ENCODE peak calls at places on chromosomes 13 and 19, in six cellular contexts. K is GM23338, I is HCT116, P is A549, Y is HL-60, N is HepG2. W is an unnamed sample.

GRCh38 chr19:16627194-16627927 is 643 bp downstream of the MED26 start:
- DNase-seq in K (no peak), I (no peak), P (peak), Y (no peak), N (peak), W (no peak)

GRCh38 chr13:67226686-67227085 is 3.5 kb downstream of the PCDH9 start:
- DNase-seq in K (no peak), I (no peak), P (no peak), Y (no peak), N (no peak), W (no peak)

GRCh38 chr13:30151398-30151797 is 156.0 kb downstream of the KATNAL1 start:
- DNase-seq in K (no peak), I (no peak), P (no peak), Y (no peak), N (no peak), W (no peak)

GRCh38 chr13:20547479-20547908 is 19.5 kb upstream of the IFT88 start:
- DNase-seq in K (no peak), I (no peak), P (no peak), Y (no peak), N (peak), W (no peak)

GRCh38 chr19:3500429-3501101 is at the start of gene DOHH:
- DNase-seq in K (peak), I (peak), P (peak), Y (peak), N (peak), W (peak)

GRCh38 chr19:34254552-34255432 is at the start of gene GARRE1:
- DNase-seq in K (peak), I (no peak), P (peak), Y (peak), N (no peak), W (no peak)

GRCh38 chr19:40284501-40285352 is at the start of gene AKT2:
- DNase-seq in K (peak), I (no peak), P (peak), Y (no peak), N (no peak), W (no peak)

GRCh38 chr13:92514420-92515125 is 712.0 kb upstream of the GPC6 start:
- DNase-seq in K (no peak), I (no peak), P (no peak), Y (no peak), N (no peak), W (no peak)

GRCh38 chr13:109494955-109495354 is 291.4 kb downstream of the IRS2 start:
- DNase-seq in K (no peak), I (no peak), P (no peak), Y (no peak), N (no peak), W (no peak)

GRCh38 chr13:27619711-27620376 is 485 bp downstream of the LNX2 start:
- DNase-seq in K (peak), I (no peak), P (peak), Y (no peak), N (peak), W (no peak)

GRCh38 chr13:34164585-34164984 is 346.6 kb downstream of the RFC3 start:
- DNase-seq in K (peak), I (no peak), P (no peak), Y (no peak), N (no peak), W (no peak)

GRCh38 chr19:2164020-2164988 is 571 bp downstream of the DOT1L start:
- DNase-seq in K (peak), I (no peak), P (no peak), Y (peak), N (no peak), W (no peak)

GRCh38 chr13:66546534-66547379 is 683.4 kb downstream of the PCDH9 start:
- DNase-seq in K (no peak), I (no peak), P (no peak), Y (no peak), N (no peak), W (no peak)

GRCh38 chr13:33537691-33538090 is 252.1 kb upstream of the STARD13 start:
- DNase-seq in K (no peak), I (no peak), P (no peak), Y (no peak), N (no peak), W (no peak)

GRCh38 chr19:2282062-2282861 is at the start of gene PEAK3:
- DNase-seq in K (peak), I (no peak), P (no peak), Y (no peak), N (no peak), W (no peak)

GRCh38 chr13:33031277-33031676 is 15.1 kb downstream of the KL start:
- DNase-seq in K (no peak), I (no peak), P (no peak), Y (no peak), N (no peak), W (no peak)

GRCh38 chr19:5978606-5979552 is 939 bp upstream of the RANBP3 start:
- DNase-seq in K (no peak), I (no peak), P (no peak), Y (no peak), N (no peak), W (no peak)

GRCh38 chr13:20400774-20401173 is 124.9 kb downstream of the CRYL1 start:
- DNase-seq in K (no peak), I (no peak), P (no peak), Y (no peak), N (no peak), W (no peak)

GRCh38 chr13:48579167-48579918 is 46.5 kb upstream of the RCBTB2 start:
- DNase-seq in K (no peak), I (no peak), P (no peak), Y (peak), N (no peak), W (no peak)

GRCh38 chr19:45404557-45405434 is at the start of gene PPP1R13L:
- DNase-seq in K (peak), I (peak), P (peak), Y (no peak), N (peak), W (peak)

GRCh38 chr19:40687525-40688016 is 2.9 kb downstream of the NUMBL start:
- DNase-seq in K (no peak), I (no peak), P (no peak), Y (no peak), N (no peak), W (no peak)

GRCh38 chr19:47093254-47093653 is 20.3 kb downstream of the ZC3H4 start:
- DNase-seq in K (no peak), I (no peak), P (no peak), Y (no peak), N (no peak), W (no peak)

GRCh38 chr19:17590780-17591688 is 35.6 kb downstream of the COLGALT1 start:
- DNase-seq in K (no peak), I (no peak), P (no peak), Y (no peak), N (no peak), W (no peak)

GRCh38 chr13:41700790-41701310 is 243.5 kb downstream of the RGCC start:
- DNase-seq in K (no peak), I (no peak), P (no peak), Y (no peak), N (no peak), W (no peak)

GRCh38 chr19:45187421-45188100 is 9.0 kb downstream of the BLOC1S3 start:
- DNase-seq in K (peak), I (no peak), P (peak), Y (no peak), N (peak), W (no peak)

GRCh38 chr19:17743874-17744273 is 7.4 kb upstream of the FCHO1 start:
- DNase-seq in K (no peak), I (no peak), P (no peak), Y (no peak), N (no peak), W (no peak)

GRCh38 chr19:3440082-3440481 is 40.2 kb downstream of the SMIM24 start:
- DNase-seq in K (peak), I (no peak), P (peak), Y (no peak), N (peak), W (no peak)

DNA sequence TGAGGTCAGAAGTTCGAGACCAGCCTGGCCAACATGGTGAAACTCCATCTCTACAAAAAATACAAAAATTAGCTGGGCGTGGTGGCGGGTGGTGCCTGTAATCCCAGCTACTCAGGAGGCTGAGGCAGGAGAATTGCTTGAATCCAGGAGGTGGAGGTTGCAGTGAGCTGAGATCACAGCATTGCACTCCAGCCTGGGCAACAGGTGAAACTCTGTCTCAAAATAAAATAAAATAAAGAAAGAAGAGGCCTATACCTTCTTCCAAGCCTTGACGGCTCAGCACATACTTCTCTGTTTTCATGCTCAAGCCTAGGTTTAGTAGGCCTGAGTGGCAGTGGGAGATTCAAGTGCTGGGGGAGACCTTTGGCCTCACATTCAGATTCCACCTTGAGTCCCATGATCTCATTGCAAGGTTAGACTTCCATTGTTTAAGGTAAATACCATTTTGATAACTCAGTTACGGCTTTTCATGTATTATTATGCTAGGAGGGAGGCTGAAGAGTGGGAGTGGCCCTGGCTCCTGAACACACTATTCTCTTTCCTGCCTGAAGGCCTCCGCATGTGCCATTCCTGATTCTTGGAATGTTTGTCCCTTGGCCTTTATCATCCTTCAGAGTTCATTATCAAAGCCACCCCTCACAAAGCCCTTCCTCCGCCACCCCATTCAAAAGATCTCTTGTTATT is 1.6 kb upstream of the SPINT2 start:
- DNase-seq in K (peak), I (no peak), P (no peak), Y (no peak), N (no peak), W (no peak)
- TF ChIP-seq REST in K (no peak), I (no peak), P (no peak), Y (no peak), N (no peak), W (no peak)

GRCh38 chr13:110539894-110540293 is 21.6 kb downstream of the RAB20 start:
- DNase-seq in K (no peak), I (no peak), P (no peak), Y (no peak), N (no peak), W (no peak)
- TF ChIP-seq REST in K (no peak), I (no peak), P (no peak), Y (no peak), N (no peak), W (no peak)

DNA sequence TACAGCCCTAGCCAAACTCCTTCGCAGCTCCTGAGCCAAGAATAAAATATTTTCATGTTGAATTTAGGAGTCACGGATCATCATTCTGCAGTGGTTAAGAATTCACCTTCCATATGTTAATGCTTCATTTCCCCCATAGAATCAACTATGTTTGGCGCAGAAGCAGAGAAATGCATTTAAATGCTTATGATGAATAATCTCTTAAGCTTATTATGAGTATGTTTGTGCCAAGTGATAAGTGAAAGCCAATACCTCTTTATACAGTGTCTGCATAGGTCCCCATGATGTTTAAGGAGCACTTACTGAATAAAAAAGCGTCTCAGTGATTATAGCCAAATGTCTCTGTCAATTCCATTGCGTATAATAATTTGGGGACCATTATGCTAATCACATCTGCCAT is 32.7 kb upstream of the POMP start:
- DNase-seq in K (no peak), I (no peak), P (no peak), Y (no peak), N (no peak), W (no peak)
- TF ChIP-seq REST in K (no peak), I (no peak), P (no peak), Y (no peak), N (no peak), W (no peak)

DNA sequence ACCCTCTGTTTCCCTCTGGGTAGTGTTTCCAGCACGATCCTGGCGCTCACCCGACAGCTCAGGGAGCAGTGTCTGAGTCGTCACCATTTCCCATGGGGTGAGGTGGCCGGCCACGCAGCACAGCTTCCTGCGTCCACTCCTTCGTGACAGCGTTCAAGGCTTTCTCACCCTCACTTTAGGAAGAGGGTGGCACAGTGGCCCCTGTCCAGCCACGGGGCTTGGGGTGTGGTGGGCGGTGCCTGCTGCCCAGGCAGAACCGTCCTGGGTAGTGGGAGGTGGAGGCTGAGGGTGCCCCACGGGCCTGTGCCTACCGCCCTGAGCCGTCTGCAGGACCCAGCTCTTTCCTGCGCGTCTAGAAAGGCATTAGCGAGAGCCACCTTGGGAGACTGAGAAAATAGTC is 21.9 kb downstream of the LAMP1 start:
- DNase-seq in K (no peak), I (no peak), P (no peak), Y (no peak), N (no peak), W (no peak)
- TF ChIP-seq REST in K (no peak), I (no peak), P (no peak), Y (no peak), N (no peak), W (no peak)

GRCh38 chr13:39737047-39737446 is 81.6 kb downstream of the COG6 start:
- DNase-seq in K (no peak), I (no peak), P (no peak), Y (no peak), N (no peak), W (no peak)
- TF ChIP-seq REST in K (no peak), I (no peak), P (no peak), Y (no peak), N (no peak), W (no peak)

DNA sequence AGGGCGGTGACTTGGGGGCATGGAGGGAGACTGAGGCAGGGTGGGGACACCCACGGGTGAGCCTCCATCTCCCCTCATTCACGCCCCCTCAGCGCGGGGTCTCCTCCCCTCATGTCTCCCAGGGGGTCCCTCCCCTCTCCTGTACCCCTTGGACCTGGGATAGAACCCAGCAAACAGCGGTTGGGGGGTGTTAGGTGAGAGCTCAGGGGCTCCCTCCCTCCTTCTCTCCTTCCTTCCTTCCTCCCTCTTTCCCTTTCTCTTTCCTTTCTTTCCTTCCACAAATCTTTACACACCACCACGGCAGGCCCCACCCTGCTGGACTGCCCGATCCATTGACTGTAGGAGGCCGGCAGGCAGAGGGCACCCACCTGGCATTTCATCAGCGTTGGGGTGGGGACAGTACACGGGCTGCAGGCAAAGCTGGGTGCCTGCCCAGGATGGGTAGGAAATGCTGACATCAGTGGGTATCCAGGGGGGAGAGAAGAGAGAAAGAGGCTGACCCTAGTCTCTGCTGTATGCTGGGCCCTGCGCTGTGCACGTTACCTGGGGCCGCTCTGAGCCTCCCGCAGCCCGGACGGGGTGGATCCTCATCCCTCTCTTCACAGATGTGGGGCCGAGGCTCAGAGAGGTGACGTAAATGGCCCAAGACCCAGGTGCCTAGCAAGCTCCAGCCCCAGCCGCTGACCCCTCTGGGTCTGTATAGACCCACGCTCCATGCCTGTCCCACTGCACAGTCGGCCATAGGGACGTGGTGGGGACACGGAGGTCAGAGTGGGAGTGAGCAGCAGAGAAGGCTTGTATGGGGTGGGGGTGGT is 3.5 kb downstream of the SSC5D start:
- DNase-seq in K (no peak), I (no peak), P (no peak), Y (no peak), N (no peak), W (no peak)
- TF ChIP-seq REST in K (no peak), I (no peak), P (no peak), Y (no peak), N (no peak), W (no peak)

W was measured in Panc1.